ENCODE peak calls at places on chromosome 4, in six cellular contexts. One of them, this sample, is unnamed.

GRCh38 chr4:26978387-26979071 is 117.9 kb downstream of the STIM2 start:
- DNase-seq in suprapubic skin: no peak
- DNase-seq in cardiac fibroblast: no peak
- DNase-seq in activated gamma-delta T cell: no peak
- DNase-seq in DMS53: no peak
- DNase-seq in activated CD8-positive, alpha-beta T cell treated with anti-CD3 and anti-CD28 coated beads, Interleukin-2, amount 10 ng/mL, durations not matched to agents 7 days and 5 days: no peak
- DNase-seq in this sample: no peak

GRCh38 chr4:153137168-153137567 is 67.1 kb upstream of the TRIM2 start:
- DNase-seq in suprapubic skin: no peak
- DNase-seq in cardiac fibroblast: peak
- DNase-seq in activated gamma-delta T cell: no peak
- DNase-seq in DMS53: no peak
- DNase-seq in activated CD8-positive, alpha-beta T cell treated with anti-CD3 and anti-CD28 coated beads, Interleukin-2, amount 10 ng/mL, durations not matched to agents 7 days and 5 days: no peak
- DNase-seq in this sample: no peak

GRCh38 chr4:181957088-181957487 is 286.1 kb upstream of the TENM3 start:
- DNase-seq in suprapubic skin: no peak
- DNase-seq in cardiac fibroblast: peak
- DNase-seq in activated gamma-delta T cell: no peak
- DNase-seq in DMS53: no peak
- DNase-seq in activated CD8-positive, alpha-beta T cell treated with anti-CD3 and anti-CD28 coated beads, Interleukin-2, amount 10 ng/mL, durations not matched to agents 7 days and 5 days: no peak
- DNase-seq in this sample: no peak

GRCh38 chr4:37453361-37454262 is 209.1 kb downstream of the NWD2 start:
- DNase-seq in suprapubic skin: peak
- DNase-seq in cardiac fibroblast: peak
- DNase-seq in activated gamma-delta T cell: peak
- DNase-seq in DMS53: peak
- DNase-seq in activated CD8-positive, alpha-beta T cell treated with anti-CD3 and anti-CD28 coated beads, Interleukin-2, amount 10 ng/mL, durations not matched to agents 7 days and 5 days: peak
- DNase-seq in this sample: peak

GRCh38 chr4:3375688-3376087 is 66.1 kb upstream of the HGFAC start:
- DNase-seq in suprapubic skin: no peak
- DNase-seq in cardiac fibroblast: peak
- DNase-seq in activated gamma-delta T cell: no peak
- DNase-seq in DMS53: no peak
- DNase-seq in activated CD8-positive, alpha-beta T cell treated with anti-CD3 and anti-CD28 coated beads, Interleukin-2, amount 10 ng/mL, durations not matched to agents 7 days and 5 days: no peak
- DNase-seq in this sample: no peak

GRCh38 chr4:95293014-95293413 is 255.8 kb downstream of the UNC5C start:
- DNase-seq in suprapubic skin: no peak
- DNase-seq in cardiac fibroblast: peak
- DNase-seq in activated gamma-delta T cell: no peak
- DNase-seq in DMS53: peak
- DNase-seq in activated CD8-positive, alpha-beta T cell treated with anti-CD3 and anti-CD28 coated beads, Interleukin-2, amount 10 ng/mL, durations not matched to agents 7 days and 5 days: no peak
- DNase-seq in this sample: peak

GRCh38 chr4:74444891-74445642 is at the start of gene AREG:
- DNase-seq in suprapubic skin: peak
- DNase-seq in cardiac fibroblast: peak
- DNase-seq in activated gamma-delta T cell: peak
- DNase-seq in DMS53: peak
- DNase-seq in activated CD8-positive, alpha-beta T cell treated with anti-CD3 and anti-CD28 coated beads, Interleukin-2, amount 10 ng/mL, durations not matched to agents 7 days and 5 days: peak
- DNase-seq in this sample: peak

GRCh38 chr4:48271626-48272025 is 2.0 kb upstream of the TEC start:
- DNase-seq in suprapubic skin: no peak
- DNase-seq in cardiac fibroblast: no peak
- DNase-seq in activated gamma-delta T cell: no peak
- DNase-seq in DMS53: no peak
- DNase-seq in activated CD8-positive, alpha-beta T cell treated with anti-CD3 and anti-CD28 coated beads, Interleukin-2, amount 10 ng/mL, durations not matched to agents 7 days and 5 days: no peak
- DNase-seq in this sample: no peak

GRCh38 chr4:157048248-157048647 is 27.7 kb upstream of the GLRB start:
- DNase-seq in suprapubic skin: peak
- DNase-seq in cardiac fibroblast: peak
- DNase-seq in activated gamma-delta T cell: no peak
- DNase-seq in DMS53: no peak
- DNase-seq in activated CD8-positive, alpha-beta T cell treated with anti-CD3 and anti-CD28 coated beads, Interleukin-2, amount 10 ng/mL, durations not matched to agents 7 days and 5 days: no peak
- DNase-seq in this sample: no peak

GRCh38 chr4:143700420-143701352 is at the start of gene FREM3:
- DNase-seq in suprapubic skin: no peak
- DNase-seq in cardiac fibroblast: no peak
- DNase-seq in activated gamma-delta T cell: no peak
- DNase-seq in DMS53: peak
- DNase-seq in activated CD8-positive, alpha-beta T cell treated with anti-CD3 and anti-CD28 coated beads, Interleukin-2, amount 10 ng/mL, durations not matched to agents 7 days and 5 days: peak
- DNase-seq in this sample: peak

GRCh38 chr4:4443821-4444220 is 56.9 kb downstream of the NSG1 start:
- DNase-seq in suprapubic skin: no peak
- DNase-seq in cardiac fibroblast: peak
- DNase-seq in activated gamma-delta T cell: no peak
- DNase-seq in DMS53: no peak
- DNase-seq in activated CD8-positive, alpha-beta T cell treated with anti-CD3 and anti-CD28 coated beads, Interleukin-2, amount 10 ng/mL, durations not matched to agents 7 days and 5 days: no peak
- DNase-seq in this sample: no peak

GRCh38 chr4:41177016-41177415 is 37.3 kb downstream of the APBB2 start:
- DNase-seq in suprapubic skin: no peak
- DNase-seq in cardiac fibroblast: peak
- DNase-seq in activated gamma-delta T cell: no peak
- DNase-seq in DMS53: no peak
- DNase-seq in activated CD8-positive, alpha-beta T cell treated with anti-CD3 and anti-CD28 coated beads, Interleukin-2, amount 10 ng/mL, durations not matched to agents 7 days and 5 days: no peak
- DNase-seq in this sample: no peak

GRCh38 chr4:155548173-155548572 is 118.5 kb upstream of the GUCY1A1 start:
- DNase-seq in suprapubic skin: peak
- DNase-seq in cardiac fibroblast: no peak
- DNase-seq in activated gamma-delta T cell: no peak
- DNase-seq in DMS53: no peak
- DNase-seq in activated CD8-positive, alpha-beta T cell treated with anti-CD3 and anti-CD28 coated beads, Interleukin-2, amount 10 ng/mL, durations not matched to agents 7 days and 5 days: no peak
- DNase-seq in this sample: no peak

GRCh38 chr4:24143741-24144140 is 253.9 kb upstream of the PPARGC1A start:
- DNase-seq in suprapubic skin: no peak
- DNase-seq in cardiac fibroblast: no peak
- DNase-seq in activated gamma-delta T cell: no peak
- DNase-seq in DMS53: no peak
- DNase-seq in activated CD8-positive, alpha-beta T cell treated with anti-CD3 and anti-CD28 coated beads, Interleukin-2, amount 10 ng/mL, durations not matched to agents 7 days and 5 days: no peak
- DNase-seq in this sample: no peak

GRCh38 chr4:15232725-15233597 is 194.9 kb upstream of the C1QTNF7 start:
- DNase-seq in suprapubic skin: no peak
- DNase-seq in cardiac fibroblast: peak
- DNase-seq in activated gamma-delta T cell: no peak
- DNase-seq in DMS53: peak
- DNase-seq in activated CD8-positive, alpha-beta T cell treated with anti-CD3 and anti-CD28 coated beads, Interleukin-2, amount 10 ng/mL, durations not matched to agents 7 days and 5 days: peak
- DNase-seq in this sample: peak

GRCh38 chr4:166252487-166253402 is 379.7 kb downstream of the TLL1 start:
- DNase-seq in suprapubic skin: no peak
- DNase-seq in cardiac fibroblast: peak
- DNase-seq in activated gamma-delta T cell: no peak
- DNase-seq in DMS53: peak
- DNase-seq in activated CD8-positive, alpha-beta T cell treated with anti-CD3 and anti-CD28 coated beads, Interleukin-2, amount 10 ng/mL, durations not matched to agents 7 days and 5 days: no peak
- DNase-seq in this sample: peak

GRCh38 chr4:108359130-108359709 is 190.5 kb upstream of the LEF1 start:
- DNase-seq in suprapubic skin: no peak
- DNase-seq in cardiac fibroblast: no peak
- DNase-seq in activated gamma-delta T cell: no peak
- DNase-seq in DMS53: no peak
- DNase-seq in activated CD8-positive, alpha-beta T cell treated with anti-CD3 and anti-CD28 coated beads, Interleukin-2, amount 10 ng/mL, durations not matched to agents 7 days and 5 days: peak
- DNase-seq in this sample: peak

GRCh38 chr4:72094054-72094780 is 62.4 kb downstream of the NPFFR2 start:
- DNase-seq in suprapubic skin: no peak
- DNase-seq in cardiac fibroblast: no peak
- DNase-seq in activated gamma-delta T cell: no peak
- DNase-seq in DMS53: peak
- DNase-seq in activated CD8-positive, alpha-beta T cell treated with anti-CD3 and anti-CD28 coated beads, Interleukin-2, amount 10 ng/mL, durations not matched to agents 7 days and 5 days: no peak
- DNase-seq in this sample: no peak

GRCh38 chr4:26524001-26524400 is 33.7 kb upstream of the CCKAR start:
- DNase-seq in suprapubic skin: no peak
- DNase-seq in cardiac fibroblast: no peak
- DNase-seq in activated gamma-delta T cell: no peak
- DNase-seq in DMS53: no peak
- DNase-seq in activated CD8-positive, alpha-beta T cell treated with anti-CD3 and anti-CD28 coated beads, Interleukin-2, amount 10 ng/mL, durations not matched to agents 7 days and 5 days: no peak
- DNase-seq in this sample: no peak

GRCh38 chr4:108172780-108173598 is 4.3 kb upstream of the LEF1 start:
- DNase-seq in suprapubic skin: no peak
- DNase-seq in cardiac fibroblast: peak
- DNase-seq in activated gamma-delta T cell: peak
- DNase-seq in DMS53: peak
- DNase-seq in activated CD8-positive, alpha-beta T cell treated with anti-CD3 and anti-CD28 coated beads, Interleukin-2, amount 10 ng/mL, durations not matched to agents 7 days and 5 days: peak
- DNase-seq in this sample: peak

GRCh38 chr4:112604590-112604989 is 32.1 kb downstream of the ZGRF1 start:
- DNase-seq in suprapubic skin: no peak
- DNase-seq in cardiac fibroblast: peak
- DNase-seq in activated gamma-delta T cell: no peak
- DNase-seq in DMS53: peak
- DNase-seq in activated CD8-positive, alpha-beta T cell treated with anti-CD3 and anti-CD28 coated beads, Interleukin-2, amount 10 ng/mL, durations not matched to agents 7 days and 5 days: peak
- DNase-seq in this sample: peak

GRCh38 chr4:116016201-116016600 is 902.8 kb upstream of the NDST4 start:
- DNase-seq in suprapubic skin: no peak
- DNase-seq in cardiac fibroblast: peak
- DNase-seq in activated gamma-delta T cell: no peak
- DNase-seq in DMS53: peak
- DNase-seq in activated CD8-positive, alpha-beta T cell treated with anti-CD3 and anti-CD28 coated beads, Interleukin-2, amount 10 ng/mL, durations not matched to agents 7 days and 5 days: no peak
- DNase-seq in this sample: no peak

GRCh38 chr4:184450743-184451142 is 23.6 kb downstream of the IRF2 start:
- DNase-seq in suprapubic skin: no peak
- DNase-seq in cardiac fibroblast: no peak
- DNase-seq in activated gamma-delta T cell: no peak
- DNase-seq in DMS53: no peak
- DNase-seq in activated CD8-positive, alpha-beta T cell treated with anti-CD3 and anti-CD28 coated beads, Interleukin-2, amount 10 ng/mL, durations not matched to agents 7 days and 5 days: no peak
- DNase-seq in this sample: no peak

GRCh38 chr4:9942139-9942538 is 79.2 kb downstream of the SLC2A9 start:
- DNase-seq in suprapubic skin: no peak
- DNase-seq in cardiac fibroblast: no peak
- DNase-seq in activated gamma-delta T cell: no peak
- DNase-seq in DMS53: no peak
- DNase-seq in activated CD8-positive, alpha-beta T cell treated with anti-CD3 and anti-CD28 coated beads, Interleukin-2, amount 10 ng/mL, durations not matched to agents 7 days and 5 days: no peak
- DNase-seq in this sample: no peak

GRCh38 chr4:156971623-156972369 is at the start of gene PDGFC:
- DNase-seq in suprapubic skin: peak
- DNase-seq in cardiac fibroblast: peak
- DNase-seq in activated gamma-delta T cell: peak
- DNase-seq in DMS53: peak
- DNase-seq in activated CD8-positive, alpha-beta T cell treated with anti-CD3 and anti-CD28 coated beads, Interleukin-2, amount 10 ng/mL, durations not matched to agents 7 days and 5 days: no peak
- DNase-seq in this sample: no peak

GRCh38 chr4:141121768-141122415 is 11.4 kb downstream of the RNF150 start:
- DNase-seq in suprapubic skin: no peak
- DNase-seq in cardiac fibroblast: no peak
- DNase-seq in activated gamma-delta T cell: no peak
- DNase-seq in DMS53: no peak
- DNase-seq in activated CD8-positive, alpha-beta T cell treated with anti-CD3 and anti-CD28 coated beads, Interleukin-2, amount 10 ng/mL, durations not matched to agents 7 days and 5 days: no peak
- DNase-seq in this sample: no peak

GRCh38 chr4:33543941-33544450 is 2700.3 kb downstream of the ARAP2 start:
- DNase-seq in suprapubic skin: no peak
- DNase-seq in cardiac fibroblast: no peak
- DNase-seq in activated gamma-delta T cell: no peak
- DNase-seq in DMS53: no peak
- DNase-seq in activated CD8-positive, alpha-beta T cell treated with anti-CD3 and anti-CD28 coated beads, Interleukin-2, amount 10 ng/mL, durations not matched to agents 7 days and 5 days: no peak
- DNase-seq in this sample: no peak

GRCh38 chr4:146062325-146062715 is 113.2 kb upstream of the LSM6 start:
- DNase-seq in suprapubic skin: no peak
- DNase-seq in cardiac fibroblast: no peak
- DNase-seq in activated gamma-delta T cell: no peak
- DNase-seq in DMS53: no peak
- DNase-seq in activated CD8-positive, alpha-beta T cell treated with anti-CD3 and anti-CD28 coated beads, Interleukin-2, amount 10 ng/mL, durations not matched to agents 7 days and 5 days: no peak
- DNase-seq in this sample: no peak

GRCh38 chr4:84041426-84041825 is 457.7 kb downstream of the NKX6-1 start:
- DNase-seq in suprapubic skin: no peak
- DNase-seq in cardiac fibroblast: no peak
- DNase-seq in activated gamma-delta T cell: no peak
- DNase-seq in DMS53: no peak
- DNase-seq in activated CD8-positive, alpha-beta T cell treated with anti-CD3 and anti-CD28 coated beads, Interleukin-2, amount 10 ng/mL, durations not matched to agents 7 days and 5 days: no peak
- DNase-seq in this sample: no peak

GRCh38 chr4:170990989-170991589 is 822.1 kb upstream of the GALNTL6 start:
- DNase-seq in suprapubic skin: no peak
- DNase-seq in cardiac fibroblast: no peak
- DNase-seq in activated gamma-delta T cell: no peak
- DNase-seq in DMS53: peak
- DNase-seq in activated CD8-positive, alpha-beta T cell treated with anti-CD3 and anti-CD28 coated beads, Interleukin-2, amount 10 ng/mL, durations not matched to agents 7 days and 5 days: no peak
- DNase-seq in this sample: no peak

GRCh38 chr4:109005523-109005922 is 242.7 kb upstream of the ETNPPL start:
- DNase-seq in suprapubic skin: no peak
- DNase-seq in cardiac fibroblast: peak
- DNase-seq in activated gamma-delta T cell: no peak
- DNase-seq in DMS53: no peak
- DNase-seq in activated CD8-positive, alpha-beta T cell treated with anti-CD3 and anti-CD28 coated beads, Interleukin-2, amount 10 ng/mL, durations not matched to agents 7 days and 5 days: no peak
- DNase-seq in this sample: no peak

GRCh38 chr4:1323635-1324442 is 23.2 kb upstream of the UVSSA start:
- DNase-seq in suprapubic skin: no peak
- DNase-seq in cardiac fibroblast: peak
- DNase-seq in activated gamma-delta T cell: no peak
- DNase-seq in DMS53: no peak
- DNase-seq in activated CD8-positive, alpha-beta T cell treated with anti-CD3 and anti-CD28 coated beads, Interleukin-2, amount 10 ng/mL, durations not matched to agents 7 days and 5 days: no peak
- DNase-seq in this sample: no peak

GRCh38 chr4:136863756-136864155 is 668.5 kb downstream of the PCDH18 start:
- DNase-seq in suprapubic skin: no peak
- DNase-seq in cardiac fibroblast: peak
- DNase-seq in activated gamma-delta T cell: no peak
- DNase-seq in DMS53: peak
- DNase-seq in activated CD8-positive, alpha-beta T cell treated with anti-CD3 and anti-CD28 coated beads, Interleukin-2, amount 10 ng/mL, durations not matched to agents 7 days and 5 days: no peak
- DNase-seq in this sample: no peak